ENCODE peak calls at places on chromosomes 2 and 18, in four cellular contexts. One of them, this sample, is unnamed.

GRCh38 chr2:85577386-85578242 is at the start of gene VAMP8:
- DNase-seq in HCT116: peak
- DNase-seq in GM12878: no peak
- DNase-seq in K562: peak
- DNase-seq in this sample: peak

GRCh38 chr2:51028829-51029228 is 3.1 kb downstream of the NRXN1 start:
- DNase-seq in HCT116: no peak
- DNase-seq in K562: no peak
- DNase-seq in GM12878: no peak
- DNase-seq in this sample: no peak

GRCh38 chr2:65033178-65033577 is 23.0 kb upstream of the CEP68 start:
- DNase-seq in HCT116: no peak
- DNase-seq in K562: peak
- DNase-seq in GM12878: no peak
- DNase-seq in this sample: no peak

GRCh38 chr2:95308426-95308990 is 11.4 kb downstream of the KCNIP3 start:
- DNase-seq in K562: no peak
- DNase-seq in HCT116: no peak
- DNase-seq in GM12878: no peak
- DNase-seq in this sample: no peak

GRCh38 chr2:224143521-224143920 is 104.4 kb upstream of the SERPINE2 start:
- DNase-seq in K562: no peak
- DNase-seq in HCT116: no peak
- DNase-seq in GM12878: no peak
- DNase-seq in this sample: no peak

GRCh38 chr2:176129825-176130152 is 284 bp downstream of the HOXD8 start:
- DNase-seq in HCT116: no peak
- DNase-seq in GM12878: no peak
- DNase-seq in K562: peak
- DNase-seq in this sample: no peak

GRCh38 chr2:114729025-114729424 is 286.6 kb downstream of the DPP10 start:
- DNase-seq in GM12878: no peak
- DNase-seq in HCT116: no peak
- DNase-seq in K562: no peak
- DNase-seq in this sample: peak

GRCh38 chr18:48562075-48562474 is 23.2 kb downstream of the CTIF start:
- DNase-seq in K562: no peak
- DNase-seq in HCT116: no peak
- DNase-seq in GM12878: no peak
- DNase-seq in this sample: no peak

GRCh38 chr2:118974103-118974911 is 32.3 kb downstream of the MARCO start:
- DNase-seq in K562: no peak
- DNase-seq in GM12878: no peak
- DNase-seq in HCT116: no peak
- DNase-seq in this sample: no peak

GRCh38 chr2:234494361-234495075 is 2.4 kb downstream of the ARL4C start:
- DNase-seq in GM12878: no peak
- DNase-seq in HCT116: no peak
- DNase-seq in K562: peak
- DNase-seq in this sample: no peak

GRCh38 chr2:23399674-23400261 is 14.8 kb downstream of the KLHL29 start:
- DNase-seq in HCT116: no peak
- DNase-seq in K562: no peak
- DNase-seq in GM12878: peak
- DNase-seq in this sample: no peak

GRCh38 chr2:43270930-43271615 is 44.7 kb upstream of the ZFP36L2 start:
- DNase-seq in HCT116: no peak
- DNase-seq in GM12878: no peak
- DNase-seq in K562: no peak
- DNase-seq in this sample: no peak

GRCh38 chr2:11822746-11823411 is 76.4 kb downstream of the LPIN1 start:
- DNase-seq in K562: no peak
- DNase-seq in GM12878: no peak
- DNase-seq in HCT116: no peak
- DNase-seq in this sample: peak

GRCh38 chr2:135685361-135685760 is 56.3 kb upstream of the UBXN4 start:
- DNase-seq in HCT116: no peak
- DNase-seq in K562: no peak
- DNase-seq in GM12878: no peak
- DNase-seq in this sample: no peak

GRCh38 chr2:1717129-1717528 is 27.2 kb downstream of the PXDN start:
- DNase-seq in HCT116: no peak
- DNase-seq in K562: no peak
- DNase-seq in GM12878: no peak
- DNase-seq in this sample: peak

GRCh38 chr2:157468931-157469708 is 25.2 kb upstream of the CYTIP start:
- DNase-seq in HCT116: no peak
- DNase-seq in K562: no peak
- DNase-seq in GM12878: peak
- DNase-seq in this sample: no peak

GRCh38 chr2:29522951-29523669 is 398.3 kb downstream of the ALK start:
- DNase-seq in GM12878: no peak
- DNase-seq in HCT116: no peak
- DNase-seq in K562: no peak
- DNase-seq in this sample: no peak

GRCh38 chr2:218744615-218745014 is 34.0 kb downstream of the TTLL4 start:
- DNase-seq in K562: no peak
- DNase-seq in HCT116: no peak
- DNase-seq in GM12878: no peak
- DNase-seq in this sample: no peak

GRCh38 chr2:147538088-147538487 is 306.7 kb upstream of the ACVR2A start:
- DNase-seq in GM12878: no peak
- DNase-seq in K562: no peak
- DNase-seq in HCT116: no peak
- DNase-seq in this sample: no peak

GRCh38 chr2:27308359-27308875 is at the start of gene UCN:
- DNase-seq in GM12878: no peak
- DNase-seq in HCT116: no peak
- DNase-seq in K562: no peak
- DNase-seq in this sample: no peak

GRCh38 chr2:160399880-160400279 is 93.7 kb downstream of the RBMS1 start:
- DNase-seq in HCT116: no peak
- DNase-seq in K562: no peak
- DNase-seq in GM12878: no peak
- DNase-seq in this sample: no peak

GRCh38 chr2:37614061-37614802 is 57.2 kb downstream of the CDC42EP3 start:
- DNase-seq in HCT116: no peak
- DNase-seq in GM12878: no peak
- DNase-seq in K562: no peak
- DNase-seq in this sample: no peak

GRCh38 chr18:63346471-63347183 is 20.4 kb downstream of the KDSR start:
- DNase-seq in K562: no peak
- DNase-seq in GM12878: no peak
- DNase-seq in HCT116: no peak
- DNase-seq in this sample: no peak

GRCh38 chr2:19358242-19359020 is at the start of gene OSR1:
- DNase-seq in HCT116: no peak
- DNase-seq in K562: no peak
- DNase-seq in GM12878: no peak
- DNase-seq in this sample: no peak

GRCh38 chr2:36650031-36650430 is 46.5 kb upstream of the VIT start:
- DNase-seq in HCT116: peak
- DNase-seq in K562: peak
- DNase-seq in GM12878: no peak
- DNase-seq in this sample: peak

GRCh38 chr2:108719149-108720044 is at the start of gene RANBP2:
- DNase-seq in K562: peak
- DNase-seq in GM12878: peak
- DNase-seq in HCT116: peak
- DNase-seq in this sample: peak

GRCh38 chr2:147628971-147629421 is 215.8 kb upstream of the ACVR2A start:
- DNase-seq in GM12878: no peak
- DNase-seq in K562: no peak
- DNase-seq in HCT116: no peak
- DNase-seq in this sample: no peak

GRCh38 chr2:231926761-231927565 is 767 bp upstream of the NPPC start:
- DNase-seq in K562: no peak
- DNase-seq in GM12878: no peak
- DNase-seq in HCT116: no peak
- DNase-seq in this sample: peak

GRCh38 chr2:86189782-86190416 is 5.4 kb downstream of the IMMT start:
- DNase-seq in GM12878: no peak
- DNase-seq in K562: peak
- DNase-seq in HCT116: no peak
- DNase-seq in this sample: no peak

GRCh38 chr2:170247333-170247732 is 69.4 kb downstream of the MYO3B start:
- DNase-seq in HCT116: no peak
- DNase-seq in K562: no peak
- DNase-seq in GM12878: no peak
- DNase-seq in this sample: no peak

GRCh38 chr2:238247841-238248440 is 8.1 kb upstream of the HES6 start:
- DNase-seq in K562: no peak
- DNase-seq in HCT116: no peak
- DNase-seq in GM12878: no peak
- DNase-seq in this sample: no peak

GRCh38 chr2:168504323-168504722 is 48.3 kb downstream of the CERS6 start:
- DNase-seq in K562: no peak
- DNase-seq in HCT116: no peak
- DNase-seq in GM12878: no peak
- DNase-seq in this sample: no peak

DNA sequence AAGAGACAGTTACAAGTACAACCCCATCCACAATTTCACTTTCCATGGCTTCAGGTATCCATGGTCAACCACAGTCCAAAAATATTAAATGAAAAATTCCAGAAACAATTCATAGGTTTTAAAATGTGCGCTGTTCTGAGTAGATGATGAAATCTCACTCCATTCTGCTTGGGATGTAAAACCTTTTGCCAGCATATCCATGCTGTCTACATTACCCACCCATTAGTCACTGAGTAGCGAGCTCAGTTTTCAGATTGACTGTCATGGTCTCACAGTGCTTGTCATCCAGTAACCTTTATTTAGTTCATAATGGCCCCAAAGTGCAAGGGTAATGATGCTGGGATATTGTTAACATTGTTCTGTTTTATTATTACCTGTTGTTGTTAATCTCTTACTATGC is 40.5 kb downstream of the SMAD4 start:
- DNase-seq in HCT116: no peak
- DNase-seq in K562: no peak
- DNase-seq in GM12878: no peak
- DNase-seq in this sample: no peak
- TF ChIP-seq JUND in HCT116: no peak
- TF ChIP-seq JUND in K562: no peak
- TF ChIP-seq JUND in GM12878: no peak
- TF ChIP-seq JUND in this sample: no peak

DNA sequence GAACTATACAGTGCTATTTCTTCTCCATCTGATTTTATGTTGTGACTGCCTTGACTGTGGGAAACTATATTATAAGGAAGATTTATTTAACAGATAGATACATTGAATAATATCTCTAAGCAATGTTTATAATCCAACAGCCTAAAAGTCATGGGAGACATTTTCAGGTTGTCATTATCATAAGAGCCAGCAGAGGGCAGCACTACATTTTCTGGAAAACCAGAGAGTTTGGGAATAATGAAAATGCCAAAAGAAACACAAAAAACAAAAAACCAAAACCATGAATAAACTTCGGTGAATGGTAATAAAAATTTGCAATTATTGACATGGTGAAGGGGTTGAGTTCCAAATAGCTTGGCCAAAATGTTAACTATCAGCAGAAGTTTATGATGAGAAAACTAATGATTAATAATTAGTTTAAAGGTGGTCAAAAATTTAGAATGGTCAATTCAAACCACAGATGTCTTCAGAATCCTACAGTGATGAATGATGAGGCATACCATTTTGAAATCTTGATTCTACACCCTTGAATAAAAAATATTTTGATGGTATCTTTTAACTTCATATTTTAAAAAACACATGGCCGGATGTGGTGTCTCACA is 4.7 kb downstream of the EEF1B2 start:
- DNase-seq in K562: peak
- DNase-seq in HCT116: no peak
- DNase-seq in GM12878: no peak
- DNase-seq in this sample: peak
- TF ChIP-seq JUND in K562: no peak
- TF ChIP-seq JUND in HCT116: peak
- TF ChIP-seq JUND in GM12878: no peak
- TF ChIP-seq JUND in this sample: no peak

DNA sequence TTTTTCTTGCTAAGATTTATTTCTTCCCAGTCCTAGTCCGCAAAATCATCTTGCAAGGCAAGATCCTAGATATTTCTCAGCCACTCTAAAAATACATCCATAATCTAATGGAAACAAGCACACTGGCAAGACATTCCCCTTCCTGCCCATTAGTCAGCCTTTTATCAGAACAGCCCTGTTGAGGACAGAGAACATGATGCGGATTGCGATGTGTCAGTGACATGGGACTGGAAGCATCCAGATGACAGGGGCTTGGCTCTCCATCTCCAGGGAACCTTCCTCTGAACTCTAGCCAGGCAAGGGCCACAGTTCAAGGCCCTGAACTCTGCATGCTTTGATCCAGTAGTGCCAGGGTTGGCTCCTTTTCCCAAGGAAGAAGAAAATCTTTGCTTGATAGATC is 70.0 kb downstream of the VSNL1 start:
- DNase-seq in K562: peak
- DNase-seq in HCT116: no peak
- DNase-seq in GM12878: no peak
- DNase-seq in this sample: no peak
- TF ChIP-seq JUND in K562: no peak
- TF ChIP-seq JUND in HCT116: no peak
- TF ChIP-seq JUND in GM12878: no peak
- TF ChIP-seq JUND in this sample: no peak

GRCh38 chr2:200744252-200744651 is 67.5 kb upstream of the BZW1 start:
- DNase-seq in K562: no peak
- DNase-seq in HCT116: no peak
- DNase-seq in GM12878: no peak
- DNase-seq in this sample: no peak
- TF ChIP-seq JUND in K562: no peak
- TF ChIP-seq JUND in HCT116: no peak
- TF ChIP-seq JUND in GM12878: no peak
- TF ChIP-seq JUND in this sample: no peak

DNA sequence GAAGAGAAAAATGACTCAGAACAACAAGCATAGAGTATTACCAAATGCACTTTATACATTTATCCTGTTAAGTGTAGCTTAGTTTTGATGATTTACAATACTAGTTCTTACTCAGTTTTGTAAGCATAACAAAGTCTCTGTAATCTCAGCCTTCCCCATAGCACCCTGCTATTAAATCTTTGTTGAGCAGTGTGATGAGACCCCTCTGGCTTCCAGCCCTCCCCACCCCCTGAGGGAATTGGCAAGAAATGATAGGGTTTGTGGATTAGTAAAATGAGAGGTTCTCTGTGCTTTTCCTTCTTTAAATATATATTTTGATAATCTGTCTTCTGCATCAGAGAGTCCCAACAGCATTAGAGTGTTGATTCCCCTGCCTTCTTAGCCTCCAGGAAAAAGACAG is 37.1 kb downstream of the ZNF521 start:
- DNase-seq in GM12878: no peak
- DNase-seq in K562: no peak
- DNase-seq in HCT116: no peak
- DNase-seq in this sample: no peak
- TF ChIP-seq JUND in GM12878: no peak
- TF ChIP-seq JUND in K562: no peak
- TF ChIP-seq JUND in HCT116: no peak
- TF ChIP-seq JUND in this sample: no peak

This sample was measured in T47D.